ENCODE peak calls at places on chromosomes 5 and 9, in nine cellular contexts. F is WERI-Rb-1, D is psoas muscle, M is D721Med, G is sigmoid colon, T is AG04450, N is astrocyte of the spinal cord, Q is mucosa of descending colon, B is astrocyte of the cerebellum. C is an unnamed sample.

GRCh38 chr9:1207681-1208080 is 157.5 kb downstream of the DMRT2 start:
- DNase-seq in N (peak), F (no peak), Q (no peak), T (peak), B (no peak), D (no peak), M (no peak), G (no peak), C (no peak)

GRCh38 chr9:79809477-79809876 is 237.7 kb downstream of the TLE4 start:
- DNase-seq in Q (no peak), B (no peak), M (no peak), T (no peak), D (no peak), G (no peak), F (no peak), N (peak), C (no peak)

GRCh38 chr5:66450988-66451387 is 145.2 kb upstream of the MAST4 start:
- DNase-seq in F (no peak), N (no peak), B (no peak), M (no peak), D (no peak), T (no peak), Q (no peak), G (no peak), C (no peak)

GRCh38 chr9:124454296-124454695 is 4.0 kb downstream of the ADGRD2 start:
- DNase-seq in D (no peak), F (no peak), N (no peak), M (no peak), G (no peak), T (no peak), Q (no peak), B (no peak), C (no peak)

GRCh38 chr5:78127875-78128274 is 166.6 kb downstream of the AP3B1 start:
- DNase-seq in N (no peak), D (no peak), Q (no peak), G (no peak), M (no peak), B (no peak), F (no peak), T (no peak), C (no peak)

GRCh38 chr5:160774646-160775313 is 77.2 kb downstream of the ATP10B start:
- DNase-seq in T (no peak), D (no peak), N (no peak), F (no peak), Q (no peak), G (no peak), M (no peak), B (no peak), C (no peak)

GRCh38 chr5:1167728-1168709 is 33.4 kb upstream of the SLC6A19 start:
- DNase-seq in F (peak), T (no peak), M (peak), D (peak), G (peak), N (peak), Q (peak), B (peak), C (no peak)

GRCh38 chr5:110361501-110361900 is 365.0 kb downstream of the TMEM232 start:
- DNase-seq in D (no peak), M (no peak), B (peak), F (no peak), Q (no peak), G (no peak), T (no peak), N (peak), C (peak)

GRCh38 chr9:72997387-72997995 is 44.6 kb upstream of the ALDH1A1 start:
- DNase-seq in T (no peak), G (no peak), Q (no peak), F (no peak), N (no peak), M (no peak), B (no peak), D (no peak), C (no peak)

GRCh38 chr5:61734001-61734400 is 401.9 kb downstream of the ZSWIM6 start:
- DNase-seq in N (no peak), F (no peak), D (no peak), B (no peak), T (no peak), G (no peak), Q (no peak), M (no peak), C (no peak)

GRCh38 chr5:61731946-61732314 is 399.9 kb downstream of the ZSWIM6 start:
- DNase-seq in D (no peak), B (no peak), T (no peak), G (no peak), N (no peak), M (no peak), Q (no peak), F (no peak), C (no peak)

GRCh38 chr5:61731267-61731945 is 399.3 kb downstream of the ZSWIM6 start:
- DNase-seq in G (no peak), D (no peak), B (no peak), Q (no peak), T (no peak), M (no peak), N (no peak), F (no peak), C (no peak)

GRCh38 chr5:61732376-61732775 is 400.3 kb downstream of the ZSWIM6 start:
- DNase-seq in Q (no peak), D (no peak), M (no peak), T (no peak), G (no peak), B (no peak), N (no peak), F (no peak), C (no peak)

DNA sequence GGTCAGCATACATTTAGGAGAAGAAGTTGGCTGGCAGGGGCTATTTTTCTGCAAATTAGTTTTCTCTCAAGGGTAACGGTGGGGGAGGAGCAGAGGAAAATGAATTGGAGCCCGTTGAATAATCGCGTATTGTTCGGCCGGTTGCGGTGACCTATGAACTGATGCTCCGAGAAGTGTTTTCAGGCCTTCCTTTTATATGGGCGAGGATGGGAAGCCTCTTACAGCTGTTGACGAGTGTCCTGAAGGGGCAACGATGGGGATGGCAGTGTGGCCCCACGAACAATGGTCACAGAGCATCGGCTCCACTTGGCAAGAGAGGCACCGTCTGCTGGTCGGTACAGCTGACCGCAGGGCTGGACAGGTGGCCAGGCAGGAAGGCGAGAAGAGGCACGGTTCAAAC is 400.7 kb downstream of the ZSWIM6 start:
- DNase-seq in D (no peak), Q (no peak), M (no peak), B (no peak), G (no peak), F (no peak), N (no peak), T (no peak), C (no peak)
- TF ChIP-seq CTCF in D (no peak), Q (no peak), M (no peak), B (no peak), G (no peak), F (no peak), N (no peak), T (no peak), C (no peak)

GRCh38 chr9:131386258-131386657 is 7.6 kb upstream of the PRRC2B start:
- DNase-seq in B (no peak), Q (no peak), D (no peak), T (no peak), M (no peak), N (no peak), G (no peak), F (no peak), C (no peak)
- TF ChIP-seq CTCF in B (no peak), Q (no peak), D (no peak), T (no peak), M (no peak), N (peak), G (no peak), F (no peak), C (no peak)

GRCh38 chr5:75667586-75667985 is 49.7 kb downstream of the POC5 start:
- DNase-seq in B (no peak), T (no peak), G (no peak), F (no peak), M (no peak), N (no peak), D (no peak), Q (no peak), C (no peak)
- TF ChIP-seq CTCF in B (peak), T (no peak), G (no peak), F (no peak), M (no peak), N (no peak), D (no peak), Q (no peak), C (peak)

GRCh38 chr5:15183520-15183919 is 311.9 kb upstream of the ANKH start:
- DNase-seq in M (no peak), F (peak), D (no peak), T (no peak), B (no peak), Q (no peak), G (no peak), N (peak), C (no peak)
- TF ChIP-seq CTCF in M (no peak), F (peak), D (no peak), T (peak), B (peak), Q (no peak), G (no peak), N (peak), C (peak)

DNA sequence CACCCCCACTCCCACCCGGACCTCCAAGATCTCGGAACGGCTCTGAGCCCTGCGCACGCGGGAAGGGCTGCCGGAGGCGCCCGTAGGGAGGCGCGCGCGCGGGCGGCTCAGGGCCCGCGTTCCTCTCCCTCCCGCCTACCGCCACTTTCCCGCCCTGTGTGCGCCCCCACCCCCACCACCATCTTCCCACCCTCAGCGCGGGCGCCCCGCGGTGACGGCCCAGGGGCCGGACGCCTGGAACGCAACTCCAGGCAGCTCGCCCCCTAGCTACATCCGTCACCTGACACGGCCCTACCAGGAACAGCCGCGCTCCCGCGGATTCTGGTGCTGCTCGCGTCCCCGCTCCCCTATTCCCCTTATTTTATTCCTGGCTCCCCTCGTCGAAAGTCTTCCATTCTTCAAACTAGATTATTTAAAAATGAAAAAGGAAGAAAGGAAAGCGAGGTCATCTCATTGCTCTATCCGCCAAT is at the start of gene CDKN2B-AS1:
- DNase-seq in Q (peak), G (no peak), M (no peak), D (peak), T (no peak), F (peak), B (no peak), N (peak), C (no peak)
- TF ChIP-seq CTCF in Q (no peak), G (no peak), M (peak), D (no peak), T (peak), F (peak), B (no peak), N (peak), C (peak)

GRCh38 chr5:132810605-132811004 is 2.5 kb upstream of the SOWAHA start:
- DNase-seq in G (no peak), F (no peak), N (no peak), M (no peak), Q (no peak), T (no peak), B (no peak), D (no peak), C (no peak)

GRCh38 chr5:132808866-132809265 is 4.2 kb upstream of the SOWAHA start:
- DNase-seq in N (no peak), B (no peak), M (no peak), G (no peak), Q (no peak), F (no peak), D (no peak), T (no peak), C (no peak)

GRCh38 chr5:132808448-132808847 is 4.7 kb upstream of the SOWAHA start:
- DNase-seq in G (no peak), D (no peak), N (no peak), T (no peak), B (no peak), M (no peak), F (no peak), Q (peak), C (no peak)

GRCh38 chr5:132812123-132812948 is 766 bp upstream of the SOWAHA start:
- DNase-seq in T (no peak), F (no peak), N (no peak), B (no peak), G (no peak), M (no peak), Q (no peak), D (no peak), C (no peak)

DNA sequence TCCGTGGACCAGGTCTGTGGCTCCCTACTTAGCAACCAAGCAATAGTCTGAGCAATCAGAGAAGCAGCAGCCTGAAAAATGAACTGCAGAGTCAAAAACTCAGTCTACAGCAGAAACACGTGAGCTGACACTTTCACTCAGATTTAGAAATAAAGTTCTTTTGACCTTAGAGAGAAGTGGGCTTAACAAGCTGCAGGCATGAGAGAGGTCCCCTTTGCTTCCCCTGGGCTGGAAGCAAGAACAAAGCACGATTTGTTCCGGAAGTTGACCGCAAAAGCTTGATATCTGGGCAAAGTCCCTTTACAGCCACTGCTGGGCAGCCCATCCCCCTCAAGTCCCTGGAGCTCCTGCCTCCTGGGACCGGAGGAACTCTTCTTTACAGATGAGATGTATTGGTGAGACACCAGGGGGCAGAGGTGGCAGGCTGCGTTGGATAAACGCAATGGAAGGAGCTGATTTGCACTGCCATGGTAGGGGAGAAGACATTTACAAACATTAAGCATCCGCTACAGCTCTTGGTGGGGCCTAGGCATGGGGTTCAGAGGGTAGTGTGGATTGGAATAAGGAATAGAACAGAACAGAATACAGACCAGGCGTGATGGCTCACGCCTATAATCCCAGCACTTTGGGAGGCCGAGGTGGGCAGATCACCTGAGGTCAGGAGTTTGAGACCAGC is 5.8 kb upstream of the SOWAHA start:
- DNase-seq in B (no peak), G (peak), T (no peak), M (no peak), D (no peak), Q (peak), N (no peak), F (peak), C (peak)
- TF ChIP-seq CTCF in B (peak), G (no peak), T (peak), M (no peak), D (no peak), Q (peak), N (peak), F (peak), C (peak)

GRCh38 chr5:37757980-37758582 is 81.8 kb downstream of the GDNF start:
- DNase-seq in M (no peak), D (no peak), B (no peak), F (no peak), T (no peak), G (no peak), Q (no peak), N (no peak), C (no peak)
- TF ChIP-seq CTCF in M (peak), D (no peak), B (peak), F (peak), T (no peak), G (no peak), Q (no peak), N (peak), C (peak)

DNA sequence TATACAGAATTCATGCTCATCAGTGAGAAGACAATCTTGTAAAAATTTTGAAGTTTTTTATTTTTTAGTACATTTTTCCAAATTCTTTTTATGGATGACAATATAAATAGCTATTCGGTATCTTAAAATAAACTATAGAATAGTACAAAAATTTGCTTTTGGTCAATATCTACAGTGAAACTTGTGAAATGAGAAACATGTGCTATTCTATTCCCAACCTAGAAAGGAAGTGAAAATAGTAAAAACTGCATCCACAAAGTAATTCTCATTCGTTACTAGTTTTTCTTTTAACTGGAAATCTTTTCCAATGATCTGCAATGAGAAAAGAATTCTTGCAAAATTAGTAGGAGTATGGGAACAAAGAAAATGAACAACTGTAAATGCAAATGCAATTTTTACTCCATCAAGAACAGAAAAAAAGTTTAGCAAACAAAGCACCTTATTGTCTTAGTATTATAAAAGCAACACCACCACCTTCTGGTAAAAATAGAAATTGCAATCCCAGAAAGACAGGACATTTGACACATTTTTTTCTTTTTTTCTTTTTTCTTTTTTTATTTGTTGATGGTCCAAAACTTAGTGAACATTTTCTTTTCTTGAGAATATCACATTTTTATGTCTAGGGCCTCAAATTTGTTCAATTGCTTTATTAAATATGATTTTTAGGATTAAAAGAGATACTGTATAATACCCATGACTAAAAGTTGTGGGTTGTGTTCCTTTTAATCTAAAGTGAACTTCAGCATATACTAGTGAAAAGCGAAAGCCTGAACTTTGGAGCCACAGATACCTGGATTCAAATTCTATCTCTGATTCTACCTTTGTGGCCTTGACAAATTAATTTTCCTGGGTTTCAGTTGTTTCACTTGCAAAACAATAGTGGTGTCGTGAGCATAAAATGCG is 72.3 kb downstream of the SLCO4C1 start:
- DNase-seq in M (no peak), D (no peak), T (no peak), Q (peak), B (peak), F (no peak), N (peak), G (no peak), C (peak)
- TF ChIP-seq CTCF in M (peak), D (peak), T (peak), Q (peak), B (peak), F (peak), N (peak), G (peak), C (peak)

GRCh38 chr9:81420024-81420423 is 269.3 kb downstream of the TLE1 start:
- DNase-seq in F (no peak), T (no peak), M (no peak), D (no peak), B (no peak), N (no peak), Q (no peak), G (no peak), C (no peak)
- TF ChIP-seq CTCF in F (no peak), T (no peak), M (no peak), D (no peak), B (no peak), N (no peak), Q (no peak), G (no peak), C (no peak)

DNA sequence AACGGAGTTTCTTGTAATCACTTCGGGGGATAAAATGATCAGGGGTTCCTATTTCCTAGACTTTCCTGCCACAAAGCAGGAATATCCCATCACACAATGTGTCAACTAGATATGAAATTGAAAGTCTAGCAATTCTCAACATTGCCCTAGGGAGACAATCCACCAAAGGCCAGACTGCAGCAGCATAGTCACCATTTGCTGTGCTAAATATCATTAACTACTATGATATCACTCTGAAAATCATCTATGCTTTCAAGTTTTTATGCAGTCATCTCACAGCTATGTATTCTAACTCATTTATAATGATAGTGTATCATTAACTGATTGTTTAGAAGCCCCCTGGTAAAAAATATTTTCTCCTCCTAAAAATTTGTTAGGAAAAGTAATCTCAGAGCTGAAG is 342.6 kb upstream of the CDH6 start:
- DNase-seq in T (no peak), D (no peak), M (no peak), Q (no peak), N (no peak), G (no peak), B (no peak), F (no peak), C (no peak)
- TF ChIP-seq CTCF in T (no peak), D (no peak), M (no peak), Q (no peak), N (no peak), G (no peak), B (no peak), F (no peak), C (no peak)

C was measured in retinal pigment epithelial cell.